ENCODE peak calls at places on chromosome 17, in five cellular contexts. C is transverse colon, R is K562, W is H1, I is tibial nerve. U is an unnamed sample. For H3K36me3, the result is how much of the 10 kb centered on the place peaks cover.

GRCh38 chr17:332558-333322 is 19.9 kb downstream of the RPH3AL start:
- DNase-seq in C (no peak), R (no peak), W (no peak), I (no peak), U (no peak)

GRCh38 chr17:30788918-30789317 is 35.6 kb downstream of the CRLF3 start:
- DNase-seq in C (no peak), I (no peak), W (no peak), R (no peak), U (no peak)

GRCh38 chr17:18025596-18026407 is 13.2 kb downstream of the ATPAF2 start:
- DNase-seq in R (no peak), W (no peak), C (no peak), I (no peak), U (no peak)

GRCh38 chr17:79388556-79389295 is 222.1 kb downstream of the RBFOX3 start:
- DNase-seq in I (no peak), R (peak), W (peak), C (peak), U (peak)

GRCh38 chr17:59851431-59852375 is 41.0 kb downstream of the TUBD1 start:
- DNase-seq in I (no peak), W (no peak), C (peak), R (peak), U (peak)

GRCh38 chr17:73924083-73924482 is 279.4 kb upstream of the RPL38 start:
- DNase-seq in C (no peak), I (no peak), R (no peak), W (no peak), U (no peak)

GRCh38 chr17:57916925-57917858 is 38.0 kb downstream of the CUEDC1 start:
- DNase-seq in C (no peak), W (no peak), I (no peak), R (no peak), U (no peak)

GRCh38 chr17:65918450-65918849 is 273.5 kb downstream of the CEP112 start:
- DNase-seq in C (no peak), W (no peak), I (no peak), R (no peak), U (no peak)

GRCh38 chr17:334974-335481 is 17.6 kb downstream of the RPH3AL start:
- DNase-seq in R (no peak), C (no peak), I (no peak), W (no peak), U (no peak)

GRCh38 chr17:64067642-64068041 is 47.2 kb upstream of the ICAM2 start:
- DNase-seq in C (no peak), I (no peak), W (no peak), R (no peak), U (no peak)

GRCh38 chr17:73261952-73262675 is 434 bp upstream of the CPSF4L start:
- DNase-seq in I (no peak), R (no peak), C (peak), W (peak), U (peak)

GRCh38 chr17:31433091-31433790 is 41.8 kb downstream of the RAB11FIP4 start:
- DNase-seq in C (no peak), R (no peak), W (no peak), I (no peak), U (no peak)

GRCh38 chr17:62933986-62934385 is 32.0 kb upstream of the TANC2 start:
- DNase-seq in W (no peak), C (no peak), I (no peak), R (no peak), U (no peak)

GRCh38 chr17:82156284-82156925 is 56.2 kb downstream of the CCDC57 start:
- DNase-seq in I (no peak), R (no peak), C (no peak), W (no peak), U (no peak)

GRCh38 chr17:34416116-34416515 is 53.1 kb upstream of the CCL1 start:
- DNase-seq in R (no peak), W (no peak), C (no peak), I (no peak), U (no peak)

GRCh38 chr17:1060991-1061390 is 64.1 kb downstream of the TIMM22 start:
- DNase-seq in I (no peak), W (no peak), C (peak), R (no peak), U (peak)

GRCh38 chr17:79192503-79193500 is 118.2 kb downstream of the ENGASE start:
- DNase-seq in W (peak), C (no peak), I (no peak), R (peak), U (no peak)

GRCh38 chr17:29968271-29968670 is 26.8 kb downstream of the EFCAB5 start:
- DNase-seq in I (no peak), W (no peak), C (no peak), R (no peak), U (no peak)

GRCh38 chr17:74202879-74203432 is 522 bp upstream of the RPL38 start:
- DNase-seq in I (no peak), W (no peak), C (no peak), R (no peak), U (no peak)

GRCh38 chr17:74770498-74771318 is 5.4 kb downstream of the NAT9 start:
- DNase-seq in I (peak), C (peak), W (peak), R (peak), U (peak)

GRCh38 chr17:46194393-46195216 is 1.4 kb upstream of the KANSL1 start:
- DNase-seq in R (peak), C (no peak), W (no peak), I (no peak), U (no peak)

GRCh38 chr17:61908292-61909037 is 19.3 kb downstream of the INTS2 start:
- DNase-seq in C (no peak), I (no peak), W (no peak), R (no peak), U (no peak)

GRCh38 chr17:15917439-15918027 is 27.4 kb upstream of the ADORA2B start:
- DNase-seq in I (no peak), W (peak), R (no peak), C (no peak), U (no peak)

GRCh38 chr17:57210224-57210553 is 46.1 kb upstream of the MSI2 start:
- DNase-seq in C (no peak), R (no peak), W (no peak), I (no peak), U (no peak)

GRCh38 chr17:17792551-17793377 is 44.0 kb downstream of the SREBF1 start:
- DNase-seq in R (peak), I (no peak), W (no peak), C (no peak), U (peak)

GRCh38 chr17:75105269-75106080 is 4.3 kb upstream of the ARMC7 start:
- DNase-seq in I (no peak), W (peak), C (peak), R (peak), U (peak)

GRCh38 chr17:57682667-57683066 is 62.4 kb downstream of the CCDC182 start:
- DNase-seq in C (no peak), W (peak), R (no peak), I (no peak), U (no peak)

GRCh38 chr17:29590261-29590978 is 972 bp upstream of the GIT1 start:
- DNase-seq in I (no peak), W (peak), R (no peak), C (peak), U (no peak)

GRCh38 chr17:33225509-33225908 is 67.6 kb downstream of the ASIC2 start:
- DNase-seq in C (no peak), R (no peak), W (no peak), I (no peak), U (peak)

GRCh38 chr17:5055543-5055942 is 20.3 kb upstream of the SLC52A1 start:
- DNase-seq in I (no peak), C (no peak), W (no peak), R (peak), U (no peak)

GRCh38 chr17:60577147-60577925 is 22.7 kb upstream of the PPM1D start:
- DNase-seq in W (no peak), R (peak), I (no peak), C (peak), U (no peak)

GRCh38 chr17:74305865-74306654 is 20.0 kb upstream of the KIF19 start:
- DNase-seq in R (no peak), C (no peak), I (no peak), W (no peak), U (no peak)

GRCh38 chr17:75694536-75694935 is 26.7 kb upstream of the ITGB4 start:
- DNase-seq in C (no peak), R (no peak), I (no peak), W (no peak), U (no peak)

GRCh38 chr17:17809527-17810373 is 27.0 kb downstream of the SREBF1 start:
- DNase-seq in W (peak), C (no peak), I (peak), R (no peak), U (no peak)

GRCh38 chr17:15900871-15901270 is 44.1 kb upstream of the ADORA2B start:
- DNase-seq in R (no peak), I (no peak), C (no peak), W (no peak), U (no peak)

GRCh38 chr17:77376795-77377751 is 236.3 kb downstream of the SEC14L1 start:
- DNase-seq in R (no peak), I (no peak), C (no peak), W (no peak), U (peak)

GRCh38 chr17:64326420-64327054 is 63.5 kb upstream of the TEX2 start:
- DNase-seq in W (no peak), I (peak), R (no peak), C (peak), U (peak)

GRCh38 chr17:10089221-10089799 is 109.1 kb downstream of the GAS7 start:
- DNase-seq in W (no peak), C (no peak), I (no peak), R (no peak), U (no peak)

GRCh38 chr17:64765191-64765889 is 103.2 kb upstream of the SMURF2 start:
- DNase-seq in I (no peak), W (no peak), R (no peak), C (no peak), U (no peak)

DNA sequence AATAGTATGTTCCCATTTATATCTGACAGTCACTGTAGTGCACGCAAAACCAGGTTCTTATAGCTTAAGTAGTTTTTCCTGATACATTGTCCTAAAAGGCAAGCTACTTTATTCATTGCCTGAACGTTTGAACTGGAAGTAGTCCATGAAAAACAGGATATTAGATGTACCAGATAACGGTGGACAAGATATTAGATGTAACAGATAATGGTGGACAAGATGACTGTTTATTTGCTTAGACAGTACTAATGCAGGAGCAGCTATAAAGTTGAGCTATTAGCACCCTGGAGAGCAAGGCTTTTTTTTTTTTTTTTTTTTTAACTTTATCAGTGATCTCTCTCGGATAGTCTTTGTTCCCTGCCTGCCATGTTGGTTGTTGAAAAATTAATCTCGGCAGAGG is 17.5 kb upstream of the TBKBP1 start:
- DNase-seq in W (no peak), I (no peak), R (no peak), C (no peak), U (no peak)
- H3K36me3 ChIP-seq in W (half or more), I (half or more), R (half or more), C (under half), U (half or more)

GRCh38 chr17:41271858-41272257 is 3.6 kb upstream of the KRTAP9-7 start:
- DNase-seq in R (no peak), W (no peak), I (no peak), C (no peak), U (no peak)

GRCh38 chr17:41264599-41264998 is 579 bp upstream of the KRTAP9-6 start:
- DNase-seq in I (no peak), C (no peak), W (no peak), R (peak), U (no peak)

GRCh38 chr17:41263212-41263611 is 2.0 kb upstream of the KRTAP9-6 start:
- DNase-seq in W (no peak), I (no peak), C (no peak), R (no peak), U (no peak)

GRCh38 chr17:41265078-41265477 is at the start of gene KRTAP9-6:
- DNase-seq in W (no peak), R (no peak), I (no peak), C (no peak), U (no peak)

DNA sequence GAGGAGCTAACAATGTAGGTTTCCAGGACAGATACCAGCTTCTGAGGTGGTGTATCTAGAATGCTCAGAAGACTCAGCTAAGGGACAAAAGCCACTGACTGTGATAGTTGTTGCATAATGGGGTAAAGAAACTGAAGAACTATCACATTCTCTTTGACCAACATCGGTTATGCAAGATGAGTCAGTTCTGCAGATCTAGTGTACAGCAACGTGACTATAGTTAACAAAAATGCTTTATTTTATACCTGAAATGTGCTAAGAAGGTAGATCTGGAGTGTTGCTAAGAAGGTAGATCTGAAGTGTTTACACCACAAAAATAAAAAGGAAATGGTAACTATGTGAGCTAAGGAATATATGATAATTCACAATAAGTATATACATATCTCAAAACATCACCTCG is 2.5 kb downstream of the KRTAP9-6 start:
- DNase-seq in C (no peak), W (no peak), R (no peak), I (no peak), U (no peak)
- TF ChIP-seq EP300 in C (no peak), W (no peak), R (no peak), I (no peak), U (no peak)

DNA sequence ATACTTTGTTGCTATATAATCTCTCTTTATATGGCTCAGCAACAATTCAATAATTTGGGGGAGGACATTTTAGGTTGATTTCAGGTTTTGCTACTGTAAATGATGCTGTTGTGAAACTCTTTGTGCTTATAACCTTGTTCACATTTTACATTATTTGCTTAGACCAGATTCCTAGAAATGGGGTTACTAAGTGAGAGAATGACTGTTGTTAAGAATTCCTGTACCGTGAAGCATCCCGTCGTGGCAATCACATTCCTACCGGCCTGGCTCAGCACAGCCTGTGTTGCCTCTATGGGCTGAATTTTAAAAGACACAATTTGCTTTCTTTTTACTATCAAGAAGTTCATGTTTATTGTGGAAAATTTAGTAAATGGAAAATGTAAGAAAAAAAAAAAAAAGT is 31.4 kb downstream of the B9D1 start:
- DNase-seq in W (no peak), R (no peak), I (no peak), C (no peak), U (peak)
- TF ChIP-seq CTCF in W (no peak), R (no peak), I (no peak), C (no peak), U (no peak)

GRCh38 chr17:49045376-49045775 is 48.2 kb downstream of the IGF2BP1 start:
- DNase-seq in C (no peak), I (no peak), W (no peak), R (no peak), U (no peak)
- H3K36me3 ChIP-seq in C (under half), I (under half), W (half or more), R (half or more), U (under half)

GRCh38 chr17:2214047-2214717 is 89.4 kb downstream of the SMG6 start:
- DNase-seq in I (peak), W (no peak), C (peak), R (peak), U (no peak)

GRCh38 chr17:2213291-2213960 is 90.2 kb downstream of the SMG6 start:
- DNase-seq in R (no peak), C (no peak), I (no peak), W (no peak), U (no peak)

GRCh38 chr17:2215616-2216364 is 87.8 kb downstream of the SMG6 start:
- DNase-seq in C (peak), W (peak), I (peak), R (no peak), U (peak)

GRCh38 chr17:2212328-2212981 is 91.1 kb downstream of the SMG6 start:
- DNase-seq in I (peak), W (no peak), C (no peak), R (no peak), U (no peak)

DNA sequence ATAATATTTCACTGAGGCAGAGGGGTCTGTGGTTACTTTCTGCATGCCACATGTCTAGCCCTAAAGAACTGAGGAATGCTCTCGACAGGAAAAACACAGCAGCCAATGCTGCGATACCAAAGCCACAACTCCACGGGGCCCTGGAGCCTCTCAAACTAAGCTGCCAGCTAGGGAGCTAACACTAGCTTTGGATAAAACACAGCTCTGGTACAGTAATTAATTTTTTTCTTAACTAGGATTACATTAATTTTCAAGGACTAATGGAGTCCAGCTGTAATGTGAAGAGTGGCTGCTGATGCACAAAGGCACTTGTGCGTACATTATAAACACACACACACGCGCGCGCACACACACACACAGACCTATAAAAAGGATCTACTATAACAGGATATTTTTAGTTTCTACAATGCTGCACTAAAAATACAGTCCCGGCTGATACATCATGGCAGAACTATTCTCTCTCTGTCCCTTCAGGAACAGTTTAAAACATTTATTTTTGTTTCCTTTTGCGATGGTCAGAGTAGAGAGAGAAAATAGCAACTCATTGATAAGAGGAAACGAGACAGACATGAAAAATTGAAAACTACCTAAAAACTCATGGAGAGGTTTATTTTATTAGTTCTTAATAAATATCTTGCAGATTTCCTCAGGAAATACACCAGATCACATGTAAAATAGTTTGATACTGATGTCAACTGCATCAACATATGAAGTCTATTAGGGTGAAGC is 88.5 kb downstream of the SMG6 start:
- DNase-seq in R (no peak), W (no peak), I (no peak), C (peak), U (no peak)
- TF ChIP-seq EP300 in R (no peak), W (no peak), I (no peak), C (peak), U (no peak)

GRCh38 chr17:68134046-68134637 is 98.6 kb downstream of the KPNA2 start:
- DNase-seq in W (no peak), R (no peak), C (no peak), I (no peak), U (no peak)

GRCh38 chr17:68134731-68135130 is 99.2 kb downstream of the KPNA2 start:
- DNase-seq in W (no peak), I (no peak), R (no peak), C (no peak), U (no peak)

GRCh38 chr17:68131456-68131855 is 95.9 kb downstream of the KPNA2 start:
- DNase-seq in R (no peak), I (no peak), C (no peak), W (no peak), U (no peak)

GRCh38 chr17:68135141-68135887 is 99.8 kb downstream of the KPNA2 start:
- DNase-seq in C (no peak), R (no peak), I (no peak), W (no peak), U (no peak)

GRCh38 chr17:68133370-68134045 is 98.0 kb downstream of the KPNA2 start:
- DNase-seq in I (no peak), C (no peak), W (peak), R (no peak), U (no peak)
- TF ChIP-seq CTCF in I (no peak), C (no peak), W (peak), R (peak), U (no peak)

GRCh38 chr17:38898812-38899348 is 26.5 kb upstream of the LASP1NB start:
- DNase-seq in I (no peak), W (no peak), R (peak), C (peak), U (peak)

GRCh38 chr17:38905375-38905774 is 20.0 kb upstream of the LASP1NB start:
- DNase-seq in W (no peak), C (no peak), R (no peak), I (no peak), U (no peak)

GRCh38 chr17:38906429-38907172 is 18.8 kb upstream of the LASP1NB start:
- DNase-seq in C (no peak), R (no peak), W (no peak), I (no peak), U (no peak)

GRCh38 chr17:38904892-38905291 is 20.5 kb upstream of the LASP1NB start:
- DNase-seq in W (no peak), C (no peak), I (no peak), R (no peak), U (no peak)

DNA sequence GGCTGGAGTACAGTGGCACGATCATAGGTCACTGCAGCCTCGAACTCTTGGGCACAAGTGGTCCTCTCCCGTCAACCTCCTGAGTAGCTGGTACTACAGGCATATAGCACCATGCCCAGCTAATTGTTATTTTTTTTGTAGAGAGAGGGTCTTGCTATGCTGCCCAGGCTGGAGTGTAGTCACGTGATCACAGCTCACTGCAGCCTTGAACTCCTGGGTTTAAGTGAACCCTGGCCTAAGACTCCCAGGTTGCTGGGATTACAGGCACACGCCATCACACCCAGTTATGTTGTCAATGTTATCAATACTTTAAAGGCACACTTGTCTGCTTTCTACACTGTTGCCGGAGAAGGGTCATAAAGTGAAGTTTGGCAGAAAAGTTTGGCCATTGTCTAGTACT is 22.0 kb upstream of the LASP1NB start:
- DNase-seq in C (no peak), I (no peak), R (no peak), W (no peak), U (no peak)
- H3K36me3 ChIP-seq in C (under half), I (under half), R (half or more), W (under half), U (half or more)